ENCODE peak calls at places on chromosomes 6 and 20, in four cellular contexts. S is breast epithelium, M is sigmoid colon, C is K562. X is an unnamed sample.

GRCh38 chr20:52179331-52180166 is 12.0 kb downstream of the ZFP64 start:
- DNase-seq in S (no peak), M (no peak), C (no peak), X (no peak)

GRCh38 chr6:6661684-6662083 is 73.2 kb downstream of the LY86 start:
- DNase-seq in S (peak; percentile 35), M (peak; percentile 76), C (no peak), X (no peak)

GRCh38 chr6:31356216-31356945 is 598 bp downstream of the HLA-B start:
- DNase-seq in S (no peak), M (peak; percentile 77), C (no peak), X (no peak)

GRCh38 chr20:50721881-50722281 is 9.5 kb upstream of the PARD6B start:
- DNase-seq in S (no peak), M (peak; percentile 56), C (no peak), X (no peak)

GRCh38 chr6:47520282-47520681 is 42.7 kb downstream of the CD2AP start:
- DNase-seq in S (no peak), M (no peak), C (no peak), X (no peak)

GRCh38 chr6:163352011-163352685 is 62.4 kb upstream of the QKI start:
- DNase-seq in S (no peak), M (no peak), C (no peak), X (no peak)

GRCh38 chr6:137536104-137536773 is 42.0 kb upstream of the OLIG3 start:
- DNase-seq in S (no peak), M (no peak), C (no peak), X (no peak)

GRCh38 chr20:42958367-42959112 is 231.2 kb downstream of the PTPRT start:
- DNase-seq in S (no peak), M (no peak), C (no peak), X (no peak)

GRCh38 chr6:36340671-36341454 is 4.2 kb upstream of the BNIP5 start:
- DNase-seq in S (peak; percentile 46), M (peak; percentile 83), C (peak; percentile 86), X (no peak)

GRCh38 chr6:161486326-161486725 is 212.5 kb upstream of the AGPAT4 start:
- DNase-seq in S (no peak), M (no peak), C (no peak), X (no peak)

GRCh38 chr20:8394308-8394945 is 262.4 kb downstream of the PLCB1 start:
- DNase-seq in S (no peak), M (no peak), C (no peak), X (no peak)

GRCh38 chr6:1745814-1746213 is 136.1 kb downstream of the FOXC1 start:
- DNase-seq in S (no peak), M (no peak), C (no peak), X (no peak)

GRCh38 chr6:139271056-139271455 is 20.7 kb downstream of the TXLNB start:
- DNase-seq in S (no peak), M (no peak), C (no peak), X (no peak)

GRCh38 chr6:1312444-1313363 is 806 bp downstream of the FOXQ1 start:
- DNase-seq in S (no peak), M (no peak), C (no peak), X (no peak)

GRCh38 chr6:37920667-37921066 is 101.1 kb downstream of the ZFAND3 start:
- DNase-seq in S (no peak), M (no peak), C (no peak), X (no peak)

GRCh38 chr20:12217382-12217781 is 299.7 kb downstream of the BTBD3 start:
- DNase-seq in S (no peak), M (no peak), C (no peak), X (no peak)

GRCh38 chr6:87154641-87155271 is 609 bp upstream of the ZNF292 start:
- DNase-seq in S (no peak), M (no peak), C (peak; percentile 28), X (no peak)

GRCh38 chr6:6885521-6886088 is 222.2 kb upstream of the RREB1 start:
- DNase-seq in S (no peak), M (peak; percentile 73), C (peak; percentile 26), X (no peak)

GRCh38 chr6:73523434-73524123 is 2.7 kb upstream of the EEF1A1 start:
- DNase-seq in S (peak; percentile 49), M (peak; percentile 82), C (peak; percentile 79), X (no peak)

GRCh38 chr6:99019341-99019740 is 71.6 kb upstream of the FBXL4 start:
- DNase-seq in S (no peak), M (no peak), C (no peak), X (no peak)

GRCh38 chr20:20780127-20780822 is 67.8 kb upstream of the RALGAPA2 start:
- DNase-seq in S (peak; percentile 80), M (peak; percentile 79), C (no peak), X (no peak)

GRCh38 chr6:38241200-38241599 is 398.5 kb downstream of the BTBD9 start:
- DNase-seq in S (no peak), M (no peak), C (no peak), X (no peak)

GRCh38 chr6:151071295-151071694 is 168.5 kb upstream of the AKAP12 start:
- DNase-seq in S (no peak), M (peak; percentile 77), C (no peak), X (no peak)

GRCh38 chr20:14337400-14338171 is at the start of gene FLRT3:
- DNase-seq in S (peak; percentile 88), M (peak; percentile 88), C (no peak), X (peak; percentile 96)

GRCh38 chr6:26243742-26244141 is 121.3 kb upstream of the BTN3A2 start:
- DNase-seq in S (no peak), M (no peak), C (no peak), X (no peak)

GRCh38 chr6:42250509-42250908 is 32.8 kb upstream of the MRPS10 start:
- DNase-seq in S (no peak), M (no peak), C (no peak), X (no peak)

GRCh38 chr6:155314773-155315515 is 660 bp upstream of the TFB1M start:
- DNase-seq in S (peak; percentile 34), M (peak; percentile 89), C (peak; percentile 43), X (no peak)

GRCh38 chr6:127190552-127190951 is 72.1 kb downstream of the RSPO3 start:
- DNase-seq in S (no peak), M (no peak), C (peak; percentile 7), X (peak; percentile 32)

GRCh38 chr20:6583134-6583738 is 184.2 kb upstream of the BMP2 start:
- DNase-seq in S (no peak), M (peak; percentile 67), C (no peak), X (peak; percentile 51)

GRCh38 chr6:33955566-33955965 is 151.8 kb upstream of the MLN start:
- DNase-seq in S (no peak), M (no peak), C (no peak), X (no peak)

GRCh38 chr6:25342784-25343183 is 63.6 kb downstream of the CARMIL1 start:
- DNase-seq in S (no peak), M (no peak), C (no peak), X (no peak)

GRCh38 chr6:12186543-12186942 is 103.6 kb upstream of the EDN1 start:
- DNase-seq in S (no peak), M (no peak), C (no peak), X (no peak)

GRCh38 chr6:12185081-12185673 is 105.0 kb upstream of the EDN1 start:
- DNase-seq in S (no peak), M (no peak), C (no peak), X (no peak)

GRCh38 chr6:12175626-12176025 is 114.5 kb upstream of the EDN1 start:
- DNase-seq in S (no peak), M (no peak), C (no peak), X (no peak)

GRCh38 chr6:12182676-12183075 is 107.5 kb upstream of the EDN1 start:
- DNase-seq in S (no peak), M (no peak), C (no peak), X (no peak)

DNA sequence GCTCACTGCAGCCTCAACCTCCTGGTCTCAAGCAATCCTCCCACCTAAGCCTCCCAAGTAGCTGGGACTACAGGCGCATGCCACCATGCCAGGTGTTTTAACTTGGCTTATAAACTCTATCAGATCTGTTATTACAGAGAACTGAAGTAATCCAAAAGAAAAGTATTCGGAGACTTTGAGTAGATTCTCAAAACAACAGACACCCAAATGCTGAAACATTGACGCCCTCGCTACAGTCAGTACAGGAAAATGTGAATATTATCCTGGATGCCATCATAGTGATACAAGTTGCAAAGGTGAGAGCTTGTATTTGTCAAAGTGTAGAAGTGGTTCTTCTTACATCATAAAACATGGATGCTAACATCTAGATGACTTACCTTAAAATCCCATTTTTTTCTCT is 108.7 kb upstream of the EDN1 start:
- DNase-seq in S (no peak), M (no peak), C (no peak), X (no peak)
- TF ChIP-seq POLR2AphosphoS5 in S (no peak), M (no peak), C (no peak), X (no peak)

DNA sequence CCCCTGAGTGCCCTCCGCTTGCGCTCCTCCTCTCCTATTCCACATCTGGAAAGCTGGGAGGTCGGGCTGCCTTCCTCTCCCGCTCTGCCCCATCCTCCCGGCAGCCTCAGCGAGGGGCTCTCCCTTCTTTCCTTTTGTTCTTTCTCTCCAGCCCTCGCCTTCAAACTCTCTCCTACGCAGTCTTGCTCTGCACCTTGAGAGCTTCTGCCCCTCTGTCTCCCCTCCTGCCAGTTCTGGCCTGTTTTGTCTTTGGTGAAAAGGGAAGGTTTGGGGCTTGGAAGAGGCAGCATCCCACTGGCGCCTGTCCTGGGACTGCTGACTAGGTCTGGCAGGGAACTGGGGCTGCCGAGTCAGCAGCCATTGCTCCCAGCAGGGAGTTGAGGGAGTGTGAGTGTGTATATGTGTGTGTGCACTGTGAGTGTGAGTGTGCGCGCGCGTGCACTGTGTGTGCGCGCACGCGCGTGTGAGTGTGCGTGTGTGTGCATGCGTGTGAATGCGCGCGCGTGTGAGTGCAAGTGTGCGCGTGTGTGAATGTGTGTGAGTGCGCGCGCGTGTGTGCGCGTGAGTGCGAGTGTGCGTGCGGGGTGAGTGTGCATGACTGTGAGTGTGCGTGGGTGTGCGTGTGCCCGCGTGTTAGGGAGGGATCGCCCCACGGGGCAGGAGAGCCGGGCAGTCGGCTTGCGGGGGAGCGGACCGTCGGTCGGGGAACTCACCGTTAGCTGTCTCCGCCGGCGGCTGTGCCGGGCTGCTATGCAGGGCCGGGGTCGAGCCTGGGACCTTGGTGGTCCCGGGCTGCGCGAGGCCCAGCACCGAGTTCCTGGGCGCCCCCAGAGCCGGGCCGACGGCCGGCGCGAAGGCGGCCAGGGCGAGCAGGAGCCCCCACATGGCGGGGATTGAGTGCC is 488 bp downstream of the CPXM1 start:
- DNase-seq in S (no peak), M (no peak), C (no peak), X (no peak)
- TF ChIP-seq POLR2AphosphoS5 in S (no peak), M (no peak), C (no peak), X (no peak)

DNA sequence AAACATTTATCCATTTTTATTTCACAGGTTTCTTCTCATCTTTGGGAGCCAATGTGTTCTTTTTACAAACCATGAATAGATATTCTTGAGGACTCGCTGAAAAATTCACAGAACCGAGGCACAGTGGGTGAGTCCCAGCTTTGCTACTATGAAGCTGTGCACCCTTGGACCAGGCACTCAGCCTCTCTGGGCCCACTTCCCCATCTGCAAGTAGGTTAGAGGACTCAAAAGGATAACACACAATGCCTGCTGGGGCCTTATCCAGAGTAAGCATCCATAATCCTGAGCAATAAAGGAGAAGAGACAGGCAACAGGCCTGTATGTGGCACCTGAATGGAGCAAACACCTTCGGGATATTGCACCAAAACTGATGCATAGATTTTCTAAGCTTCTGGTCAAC is 153.3 kb downstream of the PREX1 start:
- DNase-seq in S (no peak), M (no peak), C (no peak), X (no peak)
- TF ChIP-seq POLR2AphosphoS5 in S (no peak), M (no peak), C (no peak), X (no peak)

DNA sequence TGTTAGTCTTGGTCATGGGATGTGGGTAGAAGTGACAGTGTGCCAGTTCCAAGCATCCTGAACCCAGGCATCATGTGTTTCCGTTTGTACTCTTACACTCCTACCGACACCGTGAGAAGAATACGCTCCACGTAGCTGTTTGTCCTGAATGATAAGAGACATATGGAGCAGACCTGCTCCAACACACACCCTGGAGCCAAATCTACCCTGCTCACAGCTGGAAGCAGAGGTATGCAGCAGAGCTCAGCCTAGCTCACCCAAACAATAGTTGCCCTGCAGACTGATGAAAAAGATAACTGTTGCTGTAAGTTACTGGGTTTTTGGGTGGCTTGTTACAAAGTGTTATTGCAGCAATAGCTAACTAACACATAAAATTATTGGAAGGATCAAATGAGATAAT is 14.3 kb upstream of the PDSS2 start:
- DNase-seq in S (no peak), M (no peak), C (no peak), X (no peak)
- TF ChIP-seq POLR2AphosphoS5 in S (no peak), M (no peak), C (no peak), X (no peak)

X was measured in SK-N-MC.